ENCODE peak calls at places on chromosome 6, in eight cellular contexts. P is thoracic aorta; L is sigmoid colon; G is GM12878; I is NCI-H187; R is activated naive CD4-positive, alpha-beta T cell treated with anti-CD3 and anti-CD28 coated beads, Interleukin-2, amount 10 ng/mL, durations not matched to agents 7 days and 5 days; M is IMR-90; F is stimulated activated naive B cell treated with anti-CD40 and anti-IgM and Interleukin-4, amounts not matched to agents 10 μg/mL and 1 μg/mL and 100 μg/mL, for 72 hours. S is an unnamed sample.

GRCh38 chr6:63643862-63644261 is 8.3 kb downstream of the PHF3 start:
- DNase-seq in P (no peak), L (no peak), G (no peak), I (no peak), R (no peak), M (peak), F (no peak), S (no peak)

GRCh38 chr6:156410649-156411048 is 366.5 kb upstream of the ARID1B start:
- DNase-seq in P (no peak), L (no peak), G (no peak), I (no peak), R (no peak), M (no peak), F (no peak), S (no peak)

GRCh38 chr6:34657307-34657978 is 39.1 kb downstream of the ILRUN start:
- DNase-seq in P (no peak), L (peak), G (no peak), I (no peak), R (peak), M (peak), F (no peak), S (no peak)

GRCh38 chr6:165717732-165718465 is 54.9 kb upstream of the PDE10A start:
- DNase-seq in P (no peak), L (no peak), G (no peak), I (no peak), R (no peak), M (peak), F (no peak), S (no peak)

GRCh38 chr6:3312604-3313167 is 53.9 kb downstream of the PSMG4 start:
- DNase-seq in P (no peak), L (peak), G (no peak), I (no peak), R (no peak), M (no peak), F (no peak), S (no peak)

GRCh38 chr6:39041072-39041471 is 7.5 kb upstream of the GLP1R start:
- DNase-seq in P (no peak), L (no peak), G (peak), I (no peak), R (no peak), M (no peak), F (no peak), S (no peak)

GRCh38 chr6:36149436-36149835 is 19.1 kb downstream of the MAPK13 start:
- DNase-seq in P (no peak), L (no peak), G (no peak), I (no peak), R (no peak), M (no peak), F (no peak), S (no peak)

GRCh38 chr6:66897576-66897975 is 1190.5 kb upstream of the EYS start:
- DNase-seq in P (no peak), L (no peak), G (no peak), I (no peak), R (no peak), M (peak), F (no peak), S (no peak)

GRCh38 chr6:36852481-36853147 is 13.4 kb upstream of the CPNE5 start:
- DNase-seq in P (no peak), L (no peak), G (no peak), I (no peak), R (no peak), M (peak), F (no peak), S (no peak)

GRCh38 chr6:42378536-42378935 is 73.2 kb downstream of the TRERF1 start:
- DNase-seq in P (no peak), L (no peak), G (no peak), I (no peak), R (peak), M (no peak), F (no peak), S (no peak)

GRCh38 chr6:113050010-113050893 is 703.1 kb downstream of the RFPL4B start:
- DNase-seq in P (no peak), L (no peak), G (no peak), I (no peak), R (no peak), M (peak), F (no peak), S (no peak)

GRCh38 chr6:77740380-77740779 is 87.5 kb downstream of the MEI4 start:
- DNase-seq in P (no peak), L (no peak), G (no peak), I (no peak), R (no peak), M (peak), F (no peak), S (no peak)

GRCh38 chr6:37456126-37456525 is 23.1 kb downstream of the CMTR1 start:
- DNase-seq in P (no peak), L (no peak), G (no peak), I (no peak), R (no peak), M (peak), F (no peak), S (no peak)

GRCh38 chr6:106770663-106771062 is 141.3 kb downstream of the QRSL1 start:
- DNase-seq in P (no peak), L (no peak), G (no peak), I (no peak), R (no peak), M (no peak), F (no peak), S (no peak)

GRCh38 chr6:88368071-88368787 is 202.1 kb upstream of the CNR1 start:
- DNase-seq in P (peak), L (no peak), G (no peak), I (no peak), R (no peak), M (no peak), F (no peak), S (no peak)

GRCh38 chr6:169663468-169663867 is 38.4 kb downstream of the WDR27 start:
- DNase-seq in P (no peak), L (no peak), G (no peak), I (no peak), R (no peak), M (no peak), F (no peak), S (no peak)

GRCh38 chr6:132063738-132064137 is 112.6 kb upstream of the CCN2 start:
- DNase-seq in P (peak), L (no peak), G (no peak), I (no peak), R (no peak), M (peak), F (no peak), S (no peak)

GRCh38 chr6:88376759-88377387 is 210.7 kb upstream of the CNR1 start:
- DNase-seq in P (no peak), L (no peak), G (no peak), I (no peak), R (no peak), M (peak), F (no peak), S (no peak)

GRCh38 chr6:11911535-11911934 is 100.6 kb upstream of the HIVEP1 start:
- DNase-seq in P (no peak), L (no peak), G (no peak), I (no peak), R (no peak), M (peak), F (no peak), S (no peak)

GRCh38 chr6:92538926-92539325 is 880.4 kb downstream of the EPHA7 start:
- DNase-seq in P (no peak), L (no peak), G (no peak), I (no peak), R (no peak), M (no peak), F (no peak), S (no peak)

GRCh38 chr6:159654483-159655098 is 38.5 kb downstream of the SOD2 start:
- DNase-seq in P (no peak), L (no peak), G (peak), I (peak), R (no peak), M (peak), F (no peak), S (peak)

GRCh38 chr6:44580901-44581300 is 193.4 kb downstream of the CDC5L start:
- DNase-seq in P (no peak), L (no peak), G (no peak), I (no peak), R (no peak), M (peak), F (no peak), S (no peak)

GRCh38 chr6:125952764-125953501 is 3.6 kb upstream of the HINT3 start:
- DNase-seq in P (no peak), L (no peak), G (no peak), I (no peak), R (peak), M (peak), F (no peak), S (no peak)

S was measured in GM19239.